ENCODE peak calls at places on chromosomes 11 and 22, in four cellular contexts. One of them, this sample, is unnamed.

GRCh38 chr11:117144477-117145392 is 648 bp downstream of the PAFAH1B2 start:
- DNase-seq in A549: peak
- DNase-seq in heart right ventricle: peak
- DNase-seq in SK-N-SH: peak
- DNase-seq in this sample: peak

GRCh38 chr11:6602096-6602940 is 1.1 kb downstream of the RRP8 start:
- DNase-seq in heart right ventricle: no peak
- DNase-seq in SK-N-SH: peak
- DNase-seq in A549: no peak
- DNase-seq in this sample: no peak

GRCh38 chr11:74743640-74744039 is 5.0 kb upstream of the RNF169 start:
- DNase-seq in heart right ventricle: no peak
- DNase-seq in A549: no peak
- DNase-seq in SK-N-SH: no peak
- DNase-seq in this sample: no peak

GRCh38 chr22:23384899-23385298 is 195.2 kb downstream of the IGLL1 start:
- DNase-seq in heart right ventricle: no peak
- DNase-seq in A549: no peak
- DNase-seq in SK-N-SH: no peak
- DNase-seq in this sample: no peak

GRCh38 chr11:103384652-103385051 is 275.4 kb downstream of the DYNC2H1 start:
- DNase-seq in A549: no peak
- DNase-seq in heart right ventricle: no peak
- DNase-seq in SK-N-SH: no peak
- DNase-seq in this sample: no peak

GRCh38 chr11:70828498-70829159 is 423.7 kb downstream of the SHANK2 start:
- DNase-seq in heart right ventricle: no peak
- DNase-seq in A549: no peak
- DNase-seq in SK-N-SH: peak
- DNase-seq in this sample: no peak

GRCh38 chr22:19874307-19875060 is 19.8 kb upstream of the GNB1L start:
- DNase-seq in A549: no peak
- DNase-seq in SK-N-SH: peak
- DNase-seq in heart right ventricle: peak
- DNase-seq in this sample: peak

GRCh38 chr11:70547821-70548670 is 149.7 kb downstream of the CTTN start:
- DNase-seq in SK-N-SH: peak
- DNase-seq in heart right ventricle: no peak
- DNase-seq in A549: no peak
- DNase-seq in this sample: no peak

GRCh38 chr11:122186439-122187080 is 70.5 kb upstream of the BLID start:
- DNase-seq in heart right ventricle: no peak
- DNase-seq in A549: no peak
- DNase-seq in SK-N-SH: no peak
- DNase-seq in this sample: no peak

GRCh38 chr22:50014655-50015401 is 2.3 kb upstream of the IL17REL start:
- DNase-seq in SK-N-SH: peak
- DNase-seq in A549: no peak
- DNase-seq in heart right ventricle: no peak
- DNase-seq in this sample: peak

GRCh38 chr11:75275581-75275980 is 35.0 kb downstream of the TPBGL start:
- DNase-seq in SK-N-SH: no peak
- DNase-seq in A549: no peak
- DNase-seq in heart right ventricle: no peak
- DNase-seq in this sample: peak

GRCh38 chr11:114132944-114133394 is 73.5 kb downstream of the ZBTB16 start:
- DNase-seq in heart right ventricle: no peak
- DNase-seq in A549: no peak
- DNase-seq in SK-N-SH: no peak
- DNase-seq in this sample: no peak

GRCh38 chr11:75383246-75383645 is 16.1 kb upstream of the RPS3 start:
- DNase-seq in A549: peak
- DNase-seq in SK-N-SH: no peak
- DNase-seq in heart right ventricle: no peak
- DNase-seq in this sample: no peak

GRCh38 chr11:76266269-76266668 is 60.0 kb upstream of the WNT11 start:
- DNase-seq in SK-N-SH: no peak
- DNase-seq in A549: peak
- DNase-seq in heart right ventricle: no peak
- DNase-seq in this sample: no peak

GRCh38 chr22:50150161-50151129 is 20.1 kb upstream of the PANX2 start:
- DNase-seq in SK-N-SH: no peak
- DNase-seq in heart right ventricle: no peak
- DNase-seq in A549: no peak
- DNase-seq in this sample: no peak

GRCh38 chr11:611001-611996 is 4.5 kb downstream of the IRF7 start:
- DNase-seq in SK-N-SH: no peak
- DNase-seq in heart right ventricle: no peak
- DNase-seq in A549: no peak
- DNase-seq in this sample: no peak

GRCh38 chr22:47776329-47776728 is 1013.9 kb downstream of the TBC1D22A start:
- DNase-seq in heart right ventricle: no peak
- DNase-seq in SK-N-SH: no peak
- DNase-seq in A549: no peak
- DNase-seq in this sample: no peak

GRCh38 chr11:117369521-117369920 is 41.9 kb downstream of the CEP164 start:
- DNase-seq in heart right ventricle: no peak
- DNase-seq in A549: no peak
- DNase-seq in SK-N-SH: no peak
- DNase-seq in this sample: no peak

GRCh38 chr11:122398167-122398566 is 257.4 kb upstream of the UBASH3B start:
- DNase-seq in A549: no peak
- DNase-seq in heart right ventricle: no peak
- DNase-seq in SK-N-SH: no peak
- DNase-seq in this sample: no peak

GRCh38 chr22:25213221-25213620 is 6.2 kb upstream of the CRYBB2 start:
- DNase-seq in SK-N-SH: no peak
- DNase-seq in heart right ventricle: no peak
- DNase-seq in A549: no peak
- DNase-seq in this sample: no peak

GRCh38 chr11:2539761-2540520 is 95.1 kb downstream of the KCNQ1 start:
- DNase-seq in SK-N-SH: no peak
- DNase-seq in heart right ventricle: peak
- DNase-seq in A549: no peak
- DNase-seq in this sample: no peak

GRCh38 chr11:2537010-2537695 is 92.3 kb downstream of the KCNQ1 start:
- DNase-seq in heart right ventricle: no peak
- DNase-seq in SK-N-SH: no peak
- DNase-seq in A549: no peak
- DNase-seq in this sample: no peak

GRCh38 chr11:2540521-2541320 is 95.9 kb downstream of the KCNQ1 start:
- DNase-seq in SK-N-SH: no peak
- DNase-seq in A549: no peak
- DNase-seq in heart right ventricle: no peak
- DNase-seq in this sample: peak

GRCh38 chr11:2537896-2538855 is 93.4 kb downstream of the KCNQ1 start:
- DNase-seq in heart right ventricle: peak
- DNase-seq in SK-N-SH: no peak
- DNase-seq in A549: no peak
- DNase-seq in this sample: no peak

GRCh38 chr11:2538951-2539735 is 94.3 kb downstream of the KCNQ1 start:
- DNase-seq in SK-N-SH: no peak
- DNase-seq in heart right ventricle: no peak
- DNase-seq in A549: no peak
- DNase-seq in this sample: peak
- H3K27ac ChIP-seq in SK-N-SH: no peak
- H3K27ac ChIP-seq in heart right ventricle: no peak
- H3K27ac ChIP-seq in A549: no peak
- H3K27ac ChIP-seq in this sample: no peak

DNA sequence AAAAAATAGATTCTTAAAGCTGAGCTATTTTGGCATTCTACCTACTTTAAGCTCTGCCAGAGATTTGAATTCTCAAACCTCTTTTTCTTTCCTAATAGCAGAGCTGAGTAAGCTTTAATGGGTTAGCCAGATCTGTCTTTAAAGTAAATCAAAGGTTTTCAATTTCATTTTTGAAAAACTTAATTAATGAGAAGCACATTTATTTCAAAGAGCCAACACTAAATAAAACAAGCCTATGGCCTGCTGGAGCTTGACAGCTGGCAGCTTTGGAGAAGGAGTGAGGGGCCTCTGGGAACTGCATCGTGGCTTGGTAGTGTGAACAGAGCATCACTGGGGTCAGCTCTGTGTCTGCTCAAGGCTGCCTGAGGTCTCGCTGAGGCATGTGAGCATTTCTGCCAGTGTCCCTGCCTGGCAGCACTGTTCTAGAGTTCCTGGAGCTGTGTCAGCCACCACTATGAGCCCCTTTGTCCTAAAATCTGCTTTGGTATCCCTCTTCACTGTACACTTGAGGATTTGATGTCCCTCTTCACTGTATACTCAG is 50.4 kb upstream of the PRSS23 start:
- DNase-seq in A549: no peak
- DNase-seq in SK-N-SH: no peak
- DNase-seq in heart right ventricle: no peak
- DNase-seq in this sample: no peak
- TF ChIP-seq CTCF in A549: no peak
- TF ChIP-seq CTCF in SK-N-SH: no peak
- TF ChIP-seq CTCF in heart right ventricle: no peak
- TF ChIP-seq CTCF in this sample: no peak

DNA sequence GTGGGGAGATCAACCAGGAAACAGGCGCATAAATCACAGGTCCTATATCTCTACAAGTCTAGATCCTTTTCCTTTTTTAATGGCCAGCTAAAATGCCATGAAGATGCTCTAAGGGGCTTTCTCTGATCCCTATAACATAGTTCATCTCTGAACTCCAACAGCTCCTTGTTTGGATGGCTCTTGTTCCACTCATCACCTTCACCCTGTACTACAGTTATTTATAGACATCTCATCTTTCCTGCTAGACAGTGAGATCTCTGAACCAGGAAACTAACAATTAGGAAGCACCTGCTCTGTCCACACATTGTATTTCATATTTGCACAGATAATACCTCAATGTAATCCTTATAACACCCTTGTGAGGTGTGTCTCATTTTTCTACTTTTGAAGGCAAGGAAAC is 31.6 kb downstream of the KCNA4 start:
- DNase-seq in A549: no peak
- DNase-seq in SK-N-SH: no peak
- DNase-seq in heart right ventricle: no peak
- DNase-seq in this sample: no peak
- H3K27ac ChIP-seq in A549: no peak
- H3K27ac ChIP-seq in SK-N-SH: no peak
- H3K27ac ChIP-seq in heart right ventricle: peak
- H3K27ac ChIP-seq in this sample: no peak

DNA sequence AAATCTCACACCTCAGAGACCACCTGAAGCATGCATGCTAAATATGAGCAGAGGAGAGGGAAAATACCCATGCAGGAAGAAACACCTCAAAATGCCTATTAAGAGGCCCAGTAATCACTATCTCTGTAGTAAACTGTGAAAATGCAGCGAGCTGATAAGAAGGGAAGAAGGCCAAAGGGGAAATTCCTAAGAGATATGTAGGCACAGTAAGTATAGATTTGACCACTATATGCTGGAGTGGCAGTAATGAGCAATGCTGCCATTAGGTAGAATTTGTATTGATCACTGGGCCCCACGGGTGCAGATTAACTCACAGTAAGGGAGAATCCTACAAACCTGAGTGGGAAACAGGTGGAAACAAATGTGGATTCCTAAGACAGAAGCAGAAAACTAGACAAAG is 1813.1 kb upstream of the RAG2 start:
- DNase-seq in SK-N-SH: no peak
- DNase-seq in A549: no peak
- DNase-seq in heart right ventricle: no peak
- DNase-seq in this sample: no peak
- TF ChIP-seq CTCF in SK-N-SH: peak
- TF ChIP-seq CTCF in A549: no peak
- TF ChIP-seq CTCF in heart right ventricle: no peak
- TF ChIP-seq CTCF in this sample: no peak